ENCODE peak calls at places on chromosomes 2 and 18, in six cellular contexts. K is body of pancreas, D is right atrium auricular region, M is heart right ventricle, F is dorsolateral prefrontal cortex, W is neural progenitor cell. O is an unnamed sample.

GRCh38 chr2:3467654-3468053 is 51.7 kb downstream of the ADI1 start:
- DNase-seq in K (no peak), D (no peak), M (no peak), F (no peak), W (no peak), O (no peak)

GRCh38 chr2:202479090-202479489 is 103.0 kb downstream of the BMPR2 start:
- DNase-seq in K (no peak), D (no peak), M (no peak), F (no peak), W (no peak), O (no peak)

GRCh38 chr2:22784586-22784985 is 600.4 kb upstream of the KLHL29 start:
- DNase-seq in K (no peak), D (no peak), M (no peak), F (no peak), W (peak), O (no peak)

GRCh38 chr18:43484710-43485109 is 207.4 kb upstream of the SYT4 start:
- DNase-seq in K (peak), D (no peak), M (no peak), F (no peak), W (no peak), O (peak)

GRCh38 chr2:159032580-159032979 is 64.1 kb downstream of the TANC1 start:
- DNase-seq in K (no peak), D (no peak), M (no peak), F (no peak), W (no peak), O (no peak)

GRCh38 chr2:72891091-72891818 is 4.0 kb downstream of the SPR start:
- DNase-seq in K (no peak), D (no peak), M (no peak), F (no peak), W (no peak), O (no peak)

GRCh38 chr2:226985227-226985946 is 149.5 kb downstream of the RHBDD1 start:
- DNase-seq in K (peak), D (no peak), M (no peak), F (peak), W (peak), O (peak)

GRCh38 chr18:35022430-35023001 is 18.7 kb upstream of the MAPRE2 start:
- DNase-seq in K (no peak), D (no peak), M (no peak), F (no peak), W (no peak), O (no peak)

GRCh38 chr2:205758051-205758450 is 75.8 kb downstream of the NRP2 start:
- DNase-seq in K (no peak), D (no peak), M (no peak), F (no peak), W (no peak), O (peak)

GRCh38 chr2:195121341-195121740 is 535.7 kb upstream of the SLC39A10 start:
- DNase-seq in K (no peak), D (no peak), M (no peak), F (no peak), W (no peak), O (no peak)

GRCh38 chr2:120476141-120476540 is 130.2 kb downstream of the INHBB start:
- DNase-seq in K (peak), D (no peak), M (no peak), F (no peak), W (no peak), O (peak)

GRCh38 chr2:16014041-16014787 is 73.9 kb downstream of the MYCN start:
- DNase-seq in K (peak), D (no peak), M (peak), F (peak), W (no peak), O (no peak)

GRCh38 chr2:238141541-238142318 is 3.3 kb downstream of the KLHL30 start:
- DNase-seq in K (peak), D (no peak), M (no peak), F (no peak), W (no peak), O (peak)

GRCh38 chr18:44681039-44681595 is 429 bp downstream of the SETBP1 start:
- DNase-seq in K (no peak), D (no peak), M (no peak), F (no peak), W (no peak), O (no peak)

GRCh38 chr2:3128786-3129185 is 248.8 kb downstream of the EIPR1 start:
- DNase-seq in K (no peak), D (no peak), M (no peak), F (no peak), W (no peak), O (no peak)

GRCh38 chr18:62324917-62325805 is at the start of gene TNFRSF11A:
- DNase-seq in K (peak), D (no peak), M (peak), F (no peak), W (peak), O (peak)

GRCh38 chr18:74082476-74083070 is 65.1 kb downstream of the FBXO15 start:
- DNase-seq in K (peak), D (no peak), M (peak), F (peak), W (peak), O (peak)

GRCh38 chr2:28544069-28544346 is 48.1 kb downstream of the PLB1 start:
- DNase-seq in K (no peak), D (no peak), M (no peak), F (no peak), W (no peak), O (no peak)

GRCh38 chr2:167198009-167198408 is 309.7 kb downstream of the XIRP2 start:
- DNase-seq in K (no peak), D (no peak), M (no peak), F (no peak), W (no peak), O (no peak)
- H3K4me3 ChIP-seq in K (no peak), D (no peak), M (no peak), F (no peak), W (no peak), O (no peak)

GRCh38 chr2:228681426-228681825 is 499.9 kb upstream of the SPHKAP start:
- DNase-seq in K (peak), D (no peak), M (no peak), F (no peak), W (peak), O (peak)
- TF ChIP-seq CTCF in K (peak), D (peak), M (peak), F (peak), W (peak), O (peak)

DNA sequence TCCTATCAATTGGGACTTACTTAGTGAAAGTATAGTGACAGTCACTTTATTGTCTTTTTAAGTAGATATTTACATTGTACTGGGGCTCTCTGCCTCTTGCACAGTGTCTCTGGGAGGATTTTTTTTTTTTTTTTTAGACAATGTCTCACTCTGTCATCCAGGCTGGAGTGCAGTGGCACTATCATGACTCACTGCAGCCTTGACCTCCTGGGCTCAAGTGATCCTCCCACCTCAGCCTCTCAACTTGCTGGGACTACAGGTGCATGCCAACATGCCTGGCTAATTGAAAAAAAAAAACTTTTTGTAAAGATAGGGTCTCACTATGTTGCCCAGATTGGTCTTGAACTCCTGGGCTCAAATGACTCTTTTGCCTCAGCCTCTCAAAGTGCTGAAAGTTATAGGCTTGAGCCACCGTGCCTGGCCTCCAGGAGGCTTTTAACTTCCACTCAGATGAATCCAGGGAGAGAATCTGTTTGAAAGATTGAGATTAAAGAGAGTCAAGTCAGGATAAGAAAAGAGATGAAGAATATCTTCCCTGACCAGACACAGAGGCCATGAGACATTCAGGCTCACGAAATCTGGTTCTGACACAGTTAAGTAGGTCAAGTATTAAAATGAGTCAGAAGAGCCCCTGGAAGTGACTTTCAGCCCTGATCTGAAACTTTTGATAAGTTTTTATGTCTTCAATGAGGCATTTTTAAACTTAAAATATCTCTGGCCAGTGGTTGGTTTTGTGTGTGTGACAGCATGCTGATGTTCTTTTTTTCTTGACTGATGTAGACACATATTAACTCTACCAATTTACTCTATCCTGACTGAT is 18.3 kb downstream of the ARHGEF33 start:
- DNase-seq in K (no peak), D (no peak), M (no peak), F (no peak), W (no peak), O (no peak)
- H3K4me3 ChIP-seq in K (no peak), D (no peak), M (no peak), F (no peak), W (no peak), O (no peak)

GRCh38 chr18:68922392-68922791 is 124.5 kb downstream of the CCDC102B start:
- DNase-seq in K (no peak), D (no peak), M (no peak), F (no peak), W (no peak), O (peak)

GRCh38 chr18:68919900-68920299 is 122.0 kb downstream of the CCDC102B start:
- DNase-seq in K (no peak), D (no peak), M (no peak), F (no peak), W (no peak), O (no peak)

GRCh38 chr18:68928762-68929675 is 131.1 kb downstream of the CCDC102B start:
- DNase-seq in K (no peak), D (no peak), M (no peak), F (no peak), W (peak), O (no peak)

DNA sequence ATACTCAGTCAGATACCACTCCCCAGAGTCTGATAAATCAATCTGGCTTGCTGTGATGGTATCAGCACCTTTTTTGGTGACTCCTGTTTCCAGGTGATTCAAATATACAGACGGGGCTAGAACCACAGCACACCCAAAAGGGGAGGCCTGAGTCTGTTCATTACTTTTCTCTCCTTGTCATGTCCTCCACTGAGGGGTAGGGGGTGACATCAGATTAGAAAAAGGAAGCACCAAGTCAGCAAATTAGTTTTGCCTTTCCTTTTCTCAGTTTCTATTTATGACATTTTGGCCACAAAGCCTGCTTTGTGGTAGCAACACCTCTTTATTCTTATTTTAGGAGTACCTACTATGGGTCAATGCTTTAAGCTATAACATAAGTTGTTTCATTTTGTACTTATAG is 127.4 kb downstream of the CCDC102B start:
- DNase-seq in K (no peak), D (no peak), M (no peak), F (no peak), W (peak), O (peak)
- TF ChIP-seq CTCF in K (no peak), D (peak), M (peak), F (peak), W (peak), O (peak)

DNA sequence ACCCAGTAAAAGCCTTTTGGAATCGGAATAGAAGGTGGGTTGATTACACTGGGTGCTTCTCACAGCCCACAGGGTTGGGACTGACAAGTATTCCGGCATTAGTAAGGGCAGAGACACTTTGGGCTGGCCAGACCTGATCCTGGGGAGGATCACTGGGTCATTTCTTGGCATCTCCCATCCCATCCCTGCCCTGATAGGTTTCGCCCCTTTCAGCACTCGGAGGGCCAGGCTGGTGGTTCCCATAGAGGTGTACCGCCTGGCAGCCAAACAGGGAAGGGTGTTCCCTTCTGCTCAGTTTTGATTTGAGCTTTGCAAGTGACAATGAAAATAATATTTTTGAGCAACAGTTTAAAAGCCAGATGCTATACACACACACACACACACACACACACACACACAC is 37.3 kb downstream of the CYP1B1 start:
- DNase-seq in K (no peak), D (no peak), M (no peak), F (no peak), W (no peak), O (no peak)
- H3K4me3 ChIP-seq in K (no peak), D (no peak), M (peak), F (peak), W (peak), O (no peak)

DNA sequence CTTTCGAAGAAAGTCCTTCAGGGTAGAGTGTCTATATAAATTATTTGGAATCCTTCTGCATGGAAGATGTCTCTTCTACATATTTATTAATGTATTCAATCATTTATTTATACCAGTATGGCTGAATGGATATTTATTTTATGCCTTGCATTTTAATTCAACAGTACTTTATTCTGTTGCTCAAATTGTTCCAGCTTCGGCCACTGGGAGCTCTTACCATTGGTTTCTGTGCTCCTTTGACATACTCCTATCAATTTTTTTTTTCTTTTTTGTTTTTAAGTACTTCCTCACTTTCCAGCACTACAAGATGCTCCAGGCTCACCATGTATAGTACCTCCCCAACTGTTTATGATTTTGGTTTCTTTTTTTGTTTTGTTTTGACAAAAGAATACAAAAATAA is 39.4 kb upstream of the WIPF1 start:
- DNase-seq in K (no peak), D (no peak), M (no peak), F (no peak), W (no peak), O (no peak)
- TF ChIP-seq CTCF in K (no peak), D (no peak), M (no peak), F (no peak), W (no peak), O (peak)

GRCh38 chr2:60438653-60439052 is 114.8 kb downstream of the BCL11A start:
- DNase-seq in K (no peak), D (no peak), M (no peak), F (no peak), W (no peak), O (no peak)
- H3K4me3 ChIP-seq in K (no peak), D (no peak), M (peak), F (no peak), W (no peak), O (no peak)

O was measured in epithelial cell of esophagus.